ENCODE peak calls at places on chromosomes 13 and 19, in four cellular contexts. L is K562, U is GM12878, I is H1. R is an unnamed sample.

GRCh38 chr19:44003461-44004134 is 841 bp downstream of the ZNF230 start:
- DNase-seq in L (peak), U (no peak), I (peak), R (no peak)

GRCh38 chr13:94759120-94759728 is 46.9 kb upstream of the SOX21 start:
- DNase-seq in L (no peak), U (no peak), I (no peak), R (no peak)

GRCh38 chr13:41520699-41521630 is 63.6 kb downstream of the RGCC start:
- DNase-seq in L (no peak), U (no peak), I (no peak), R (no peak)

GRCh38 chr19:1072371-1073015 is 5.5 kb downstream of the ARHGAP45 start:
- DNase-seq in L (no peak), U (no peak), I (no peak), R (no peak)

GRCh38 chr13:104286566-104287290 is 1220.5 kb upstream of the SLC10A2 start:
- DNase-seq in L (no peak), U (no peak), I (no peak), R (no peak)

GRCh38 chr13:22126433-22127021 is 455.7 kb downstream of the FGF9 start:
- DNase-seq in L (no peak), U (peak), I (no peak), R (no peak)

GRCh38 chr19:39166571-39167391 is 30.0 kb upstream of the NCCRP1 start:
- DNase-seq in L (peak), U (no peak), I (no peak), R (no peak)

GRCh38 chr19:18021121-18021755 is 13.3 kb downstream of the ARRDC2 start:
- DNase-seq in L (peak), U (no peak), I (no peak), R (peak)

GRCh38 chr13:112942689-112943308 is 26.2 kb upstream of the MCF2L start:
- DNase-seq in L (peak), U (peak), I (peak), R (peak)

GRCh38 chr13:66994097-66994496 is 236.0 kb downstream of the PCDH9 start:
- DNase-seq in L (peak), U (no peak), I (peak), R (peak)

GRCh38 chr19:38839816-38840582 is 8.4 kb upstream of the ECH1 start:
- DNase-seq in L (no peak), U (no peak), I (no peak), R (peak)

GRCh38 chr13:48647625-48648024 is 6.1 kb upstream of the CYSLTR2 start:
- DNase-seq in L (no peak), U (no peak), I (no peak), R (no peak)

GRCh38 chr19:43524922-43525835 is 1.8 kb downstream of the ETHE1 start:
- DNase-seq in L (no peak), U (peak), I (peak), R (peak)

GRCh38 chr19:45667620-45668341 is at the start of gene GIPR:
- DNase-seq in L (peak), U (no peak), I (peak), R (peak)

GRCh38 chr19:36141039-36141914 is 1.4 kb downstream of the CAPNS1 start:
- DNase-seq in L (peak), U (peak), I (peak), R (peak)

GRCh38 chr19:28358604-28359003 is 854.3 kb downstream of the UQCRFS1 start:
- DNase-seq in L (no peak), U (no peak), I (no peak), R (no peak)

GRCh38 chr13:97951376-97951775 is 2.1 kb upstream of the IPO5 start:
- DNase-seq in L (no peak), U (no peak), I (no peak), R (no peak)

GRCh38 chr19:18414504-18415176 is 4.6 kb upstream of the SSBP4 start:
- DNase-seq in L (peak), U (no peak), I (no peak), R (no peak)

GRCh38 chr13:28040977-28041376 is 52.5 kb upstream of the URAD start:
- DNase-seq in L (no peak), U (no peak), I (no peak), R (no peak)

GRCh38 chr19:37564624-37565369 is 29.8 kb downstream of the ZNF571 start:
- DNase-seq in L (no peak), U (no peak), I (no peak), R (no peak)

GRCh38 chr19:39603825-39604224 is 1.5 kb downstream of the LGALS13 start:
- DNase-seq in L (no peak), U (no peak), I (no peak), R (no peak)

GRCh38 chr13:96982672-96983071 is 11.6 kb downstream of the OXGR1 start:
- DNase-seq in L (no peak), U (no peak), I (no peak), R (no peak)

GRCh38 chr19:57192993-57193392 is 1.7 kb downstream of the ZNF264 start:
- DNase-seq in L (no peak), U (no peak), I (no peak), R (no peak)

GRCh38 chr13:51714663-51715168 is 89.2 kb downstream of the DHRS12 start:
- DNase-seq in L (no peak), U (peak), I (no peak), R (peak)

GRCh38 chr13:76965759-76966421 is 17.6 kb downstream of the ACOD1 start:
- DNase-seq in L (no peak), U (no peak), I (no peak), R (peak)

GRCh38 chr19:24159707-24160106 is 72.7 kb downstream of the ZNF254 start:
- DNase-seq in L (peak), U (no peak), I (no peak), R (peak)

GRCh38 chr13:50676602-50677001 is 166.9 kb downstream of the DLEU7 start:
- DNase-seq in L (peak), U (no peak), I (no peak), R (peak)

GRCh38 chr19:14361824-14362223 is 19.4 kb upstream of the ADGRE5 start:
- DNase-seq in L (peak), U (no peak), I (peak), R (no peak)

GRCh38 chr13:73268306-73268705 is 209.5 kb downstream of the KLF5 start:
- DNase-seq in L (no peak), U (no peak), I (no peak), R (peak)

GRCh38 chr13:45921337-45921736 is 69.8 kb upstream of the SIAH3 start:
- DNase-seq in L (no peak), U (no peak), I (no peak), R (no peak)

GRCh38 chr13:36919833-36920611 is at the start of gene SMAD9:
- DNase-seq in L (peak), U (no peak), I (peak), R (peak)

GRCh38 chr19:48393559-48394330 is at the start of gene GRIN2D:
- DNase-seq in L (peak), U (no peak), I (peak), R (peak)

GRCh38 chr19:48386981-48387380 is 4.4 kb downstream of the KDELR1 start:
- DNase-seq in L (no peak), U (no peak), I (no peak), R (no peak)

GRCh38 chr19:48393196-48393558 is 291 bp upstream of the GRIN2D start:
- DNase-seq in L (no peak), U (no peak), I (no peak), R (no peak)

GRCh38 chr19:48391100-48392005 is at the start of gene KDELR1:
- DNase-seq in L (peak), U (no peak), I (peak), R (peak)

DNA sequence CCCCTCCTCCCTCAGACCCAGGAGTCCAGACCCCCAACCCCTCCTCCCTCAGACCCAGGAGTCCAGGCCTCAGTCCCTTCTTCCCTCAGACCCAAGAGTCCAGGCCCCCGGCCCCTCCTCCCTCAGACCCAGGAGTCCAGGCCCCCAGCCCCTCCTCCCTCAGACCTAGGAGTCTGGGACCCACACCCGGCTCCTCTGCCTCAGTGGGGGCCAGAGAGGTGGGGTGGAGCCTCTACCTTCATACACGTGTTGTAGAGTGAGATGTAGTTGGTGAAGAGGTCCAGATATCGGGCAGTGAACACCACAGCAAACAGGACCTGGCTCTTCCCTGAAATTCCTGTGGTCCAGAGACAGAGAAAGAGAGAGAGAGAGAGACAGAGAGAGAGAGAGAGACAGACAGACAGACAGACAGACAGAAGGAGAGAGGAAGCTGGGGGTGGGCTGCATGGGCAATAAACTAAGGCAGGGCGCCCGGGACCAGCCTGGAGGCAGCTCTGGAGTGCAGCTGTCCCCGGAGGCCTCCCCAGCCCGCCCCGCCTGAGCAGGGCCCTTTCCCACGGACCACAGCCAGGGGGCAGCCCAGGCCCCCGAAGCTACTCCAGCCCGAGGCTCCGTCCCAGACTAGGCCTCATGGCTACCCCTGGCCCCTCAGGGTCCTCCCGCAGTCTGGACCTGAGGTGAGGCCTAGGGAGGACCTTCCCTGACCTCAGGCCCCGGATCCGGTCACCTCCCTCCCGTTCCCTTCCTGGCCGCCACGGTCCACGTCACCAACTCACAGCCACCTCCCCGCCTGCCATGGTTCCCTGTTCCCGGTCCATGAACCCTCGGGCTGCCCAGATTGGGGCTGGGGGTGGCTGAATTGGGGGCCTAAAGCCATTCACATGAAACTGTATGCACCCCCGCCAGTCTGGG is 907 bp downstream of the KDELR1 start:
- DNase-seq in L (peak), U (no peak), I (peak), R (peak)
- TF ChIP-seq RFX5 in L (no peak), U (no peak), I (no peak), R (no peak)

GRCh38 chr13:34578917-34579316 is 363.2 kb upstream of the NBEA start:
- DNase-seq in L (no peak), U (no peak), I (no peak), R (no peak)
- TF ChIP-seq CHD1 in L (no peak), U (no peak), I (no peak), R (no peak)

GRCh38 chr19:15915109-15915508 is 17.2 kb upstream of the CYP4F2 start:
- DNase-seq in L (no peak), U (no peak), I (no peak), R (no peak)
- TF ChIP-seq RFX5 in L (no peak), U (no peak), I (no peak), R (no peak)

GRCh38 chr13:32318072-32318471 is 2.8 kb downstream of the BRCA2 start:
- DNase-seq in L (no peak), U (no peak), I (no peak), R (no peak)

GRCh38 chr13:32320528-32320927 is 5.2 kb downstream of the BRCA2 start:
- DNase-seq in L (no peak), U (no peak), I (no peak), R (no peak)

GRCh38 chr13:32323912-32324311 is 8.6 kb downstream of the BRCA2 start:
- DNase-seq in L (no peak), U (no peak), I (no peak), R (peak)
- TF ChIP-seq CHD1 in L (no peak), U (no peak), I (no peak), R (no peak)

GRCh38 chr19:35120492-35120891 is 4.9 kb downstream of the FXYD3 start:
- DNase-seq in L (no peak), U (no peak), I (no peak), R (peak)
- TF ChIP-seq RFX5 in L (no peak), U (no peak), I (no peak), R (no peak)

DNA sequence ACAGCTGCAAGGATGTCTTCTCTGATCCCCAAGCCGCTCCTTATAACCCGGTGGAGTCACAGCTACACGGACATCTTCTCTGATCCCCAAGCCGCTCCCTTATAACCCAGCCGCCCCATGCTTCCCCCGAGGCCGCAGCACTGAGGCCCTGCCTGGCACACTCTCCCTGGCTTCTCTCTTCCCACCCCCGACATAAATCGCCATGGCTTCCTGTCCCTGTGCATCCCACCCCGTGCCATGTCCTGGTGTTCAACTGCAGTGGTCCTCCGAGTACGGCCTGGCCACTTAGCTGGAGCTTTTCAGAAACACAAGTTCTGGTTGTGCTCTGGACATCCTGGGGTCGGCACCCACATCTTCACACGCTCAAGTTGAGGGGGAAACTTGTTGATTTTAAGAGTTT is 60.4 kb downstream of the RASA3 start:
- DNase-seq in L (no peak), U (no peak), I (no peak), R (no peak)
- TF ChIP-seq CHD1 in L (no peak), U (no peak), I (no peak), R (no peak)

GRCh38 chr19:8357007-8357521 is 6.9 kb upstream of the ANGPTL4 start:
- DNase-seq in L (no peak), U (no peak), I (no peak), R (no peak)

GRCh38 chr19:8355631-8356402 is 8.1 kb upstream of the ANGPTL4 start:
- DNase-seq in L (peak), U (no peak), I (no peak), R (peak)

GRCh38 chr19:8352134-8352827 is 9.2 kb upstream of the KANK3 start:
- DNase-seq in L (no peak), U (no peak), I (no peak), R (peak)
- TF ChIP-seq RFX5 in L (no peak), U (no peak), I (no peak), R (no peak)

GRCh38 chr13:99959538-99960230 is 11.9 kb downstream of the ZIC5 start:
- DNase-seq in L (no peak), U (no peak), I (peak), R (no peak)
- TF ChIP-seq CHD1 in L (no peak), U (no peak), I (no peak), R (no peak)

DNA sequence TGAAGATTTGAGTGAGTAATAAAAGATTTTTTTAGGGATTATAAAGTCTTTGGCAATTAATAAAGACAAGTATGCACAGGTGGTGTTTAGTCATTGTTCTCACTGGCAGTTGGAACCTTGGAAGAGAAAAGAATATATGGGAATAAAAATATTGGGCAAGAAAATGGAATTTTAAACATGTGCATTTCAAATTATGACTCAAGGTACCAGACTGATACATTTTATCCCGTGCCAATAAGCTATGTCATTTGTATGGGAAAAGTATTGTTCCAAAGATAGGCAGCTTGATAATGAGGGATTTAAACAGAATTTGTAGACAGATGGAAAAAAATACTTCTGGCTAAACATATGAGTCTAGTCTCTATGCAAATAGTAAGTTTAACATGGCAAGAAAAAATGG is 169.6 kb upstream of the UFM1 start:
- DNase-seq in L (no peak), U (no peak), I (no peak), R (peak)
- TF ChIP-seq RFX5 in L (no peak), U (no peak), I (no peak), R (no peak)

GRCh38 chr13:60012503-60012902 is 151.2 kb downstream of the DIAPH3 start:
- DNase-seq in L (no peak), U (no peak), I (no peak), R (no peak)
- TF ChIP-seq CHD1 in L (no peak), U (no peak), I (no peak), R (no peak)

R was measured in IMR-90.